ENCODE peak calls at places on chromosomes 12 and 14, in four cellular contexts. I is mammary epithelial cell, P is foreskin fibroblast, Y is astrocyte. B is an unnamed sample.
A peak's percentile ranks its signal among the peaks of the same experiment; 100 is the strongest.

GRCh38 chr12:104566244-104566993 is 109.7 kb downstream of the CHST11 start:
- DNase-seq in I (no peak), P (no peak), Y (no peak), B (no peak)

GRCh38 chr14:43949410-43949809 is 557.7 kb downstream of the FSCB start:
- DNase-seq in Y (no peak), I (no peak), P (no peak), B (no peak)

GRCh38 chr12:6964605-6965025 is 5.8 kb downstream of the PHB2 start:
- DNase-seq in I (no peak), P (no peak), Y (no peak), B (no peak)

GRCh38 chr14:100131181-100131580 is 28.3 kb downstream of the DEGS2 start:
- DNase-seq in I (no peak), Y (no peak), P (no peak), B (no peak)

GRCh38 chr14:77133718-77134338 is 7.8 kb downstream of the ZDHHC22 start:
- DNase-seq in P (peak; percentile 77), Y (peak; percentile 41), I (peak; percentile 60), B (no peak)

GRCh38 chr12:77236066-77236465 is 170.7 kb upstream of the E2F7 start:
- DNase-seq in I (no peak), P (peak; percentile 10), Y (peak; percentile 71), B (no peak)

GRCh38 chr14:105525861-105526780 is at the start of gene TMEM121:
- DNase-seq in I (no peak), Y (no peak), P (peak; percentile 50), B (no peak)

GRCh38 chr12:68532204-68532886 is 78.4 kb upstream of the RAP1B start:
- DNase-seq in I (no peak), Y (no peak), P (no peak), B (no peak)

GRCh38 chr12:32612658-32613614 is 66.2 kb upstream of the DNM1L start:
- DNase-seq in P (no peak), Y (no peak), I (no peak), B (no peak)

GRCh38 chr12:117872521-117873169 is 96.1 kb downstream of the KSR2 start:
- DNase-seq in Y (no peak), P (no peak), I (no peak), B (no peak)

GRCh38 chr12:64304571-64304970 is 82.5 kb upstream of the KICS2 start:
- DNase-seq in Y (no peak), P (no peak), I (no peak), B (no peak)

GRCh38 chr12:96399081-96399918 is 939 bp downstream of the CDK17 start:
- DNase-seq in I (peak; percentile 61), Y (peak; percentile 39), P (peak; percentile 85), B (no peak)

GRCh38 chr12:50894216-50894615 is 51.5 kb downstream of the TMPRSS12 start:
- DNase-seq in Y (no peak), P (no peak), I (no peak), B (no peak)

DNA sequence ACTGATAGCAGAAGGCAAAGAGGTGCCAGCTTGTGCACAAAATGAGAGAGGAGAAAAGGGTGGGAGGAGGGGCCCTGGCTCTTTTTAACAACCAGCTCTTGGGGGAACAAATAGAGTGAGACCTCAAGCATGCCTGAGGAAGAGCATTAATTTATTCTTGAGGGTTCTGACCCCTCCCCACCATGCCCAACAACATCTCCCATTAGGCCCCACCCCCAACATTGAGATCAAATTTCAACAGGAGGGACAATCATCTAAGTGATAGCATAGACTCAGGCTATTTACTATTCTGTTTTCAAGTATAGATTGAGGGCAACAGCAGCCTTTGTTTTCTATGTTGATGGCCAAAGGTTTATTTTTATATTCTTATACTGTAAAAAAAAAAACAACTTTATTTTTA is 59.7 kb downstream of the FUT8 start:
- DNase-seq in Y (no peak), I (no peak), P (no peak), B (no peak)
- H3K4me3 ChIP-seq in Y (no peak overlapping the region), I (no peak overlapping the region), P (no peak overlapping the region), B (no peak overlapping the region)

GRCh38 chr12:59155448-59155847 is 235.1 kb upstream of the LRIG3 start:
- DNase-seq in P (no peak), Y (no peak), I (no peak), B (no peak)

GRCh38 chr12:59151243-59151642 is 230.9 kb upstream of the LRIG3 start:
- DNase-seq in I (no peak), Y (peak; percentile 62), P (peak; percentile 46), B (peak; percentile 13)

GRCh38 chr12:59149995-59150642 is 229.8 kb upstream of the LRIG3 start:
- DNase-seq in I (peak; percentile 68), Y (peak; percentile 70), P (peak; percentile 85), B (peak; percentile 66)
- TF ChIP-seq CTCF in I (peak; percentile 99), Y (peak; percentile 94), P (peak; percentile 84), B (peak; percentile 90)

GRCh38 chr14:24139272-24139934 is 2.0 kb downstream of the EMC9 start:
- DNase-seq in P (no peak), I (no peak), Y (no peak), B (no peak)
- H3K4me3 ChIP-seq in P (peak overlapping the region; percentile 84), I (peak overlapping the region; percentile 70), Y (no peak overlapping the region), B (peak overlapping the region; percentile 9)

DNA sequence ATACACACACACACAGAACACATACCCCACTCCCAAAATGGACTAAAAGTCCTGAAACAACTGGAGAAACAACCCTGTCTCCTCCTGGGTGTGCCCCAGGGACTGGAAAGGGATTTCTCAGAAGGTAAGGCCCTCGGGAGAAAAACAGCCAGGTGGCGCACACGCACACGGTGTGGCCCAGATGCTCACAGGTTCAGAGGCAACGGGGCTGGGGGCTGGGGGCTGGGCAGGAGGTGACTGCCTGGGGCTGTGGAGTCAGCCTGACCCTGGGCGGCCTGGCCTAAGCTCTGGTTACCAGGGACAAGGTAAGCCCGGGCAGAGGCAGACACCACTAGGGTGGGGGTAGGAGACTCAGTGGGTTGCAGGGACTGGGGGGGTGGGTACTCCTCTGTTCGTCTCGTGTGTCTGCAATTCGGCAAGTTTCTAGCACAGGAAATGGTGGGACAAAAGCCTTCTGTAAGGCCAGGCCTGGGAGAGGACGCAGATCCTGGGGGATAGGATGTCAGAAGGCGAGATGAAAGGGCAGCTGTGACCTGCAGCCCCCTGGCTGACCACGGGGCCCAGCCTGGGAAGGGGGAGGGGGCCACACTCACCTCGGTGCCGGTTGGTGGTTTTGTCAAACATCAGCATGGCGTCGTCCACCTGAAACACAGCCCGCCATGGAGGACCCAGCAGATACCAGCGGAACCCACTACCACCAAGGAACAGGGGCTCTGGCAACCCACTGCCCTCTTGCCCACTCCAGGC is 10.4 kb downstream of the MSI1 start:
- DNase-seq in Y (no peak), I (no peak), P (no peak), B (no peak)
- TF ChIP-seq CTCF in Y (no peak), I (no peak), P (no peak), B (no peak)

GRCh38 chr12:13116971-13117370 is 13.5 kb upstream of the GSG1 start:
- DNase-seq in P (no peak), I (no peak), Y (no peak), B (no peak)

GRCh38 chr12:13116259-13116658 is 12.8 kb upstream of the GSG1 start:
- DNase-seq in P (no peak), I (no peak), Y (no peak), B (no peak)

GRCh38 chr12:13114251-13115052 is 11.0 kb upstream of the GSG1 start:
- DNase-seq in P (no peak), Y (no peak), I (no peak), B (no peak)

GRCh38 chr12:13112968-13113367 is 9.5 kb upstream of the GSG1 start:
- DNase-seq in P (no peak), I (no peak), Y (no peak), B (no peak)
- H3K4me3 ChIP-seq in P (no peak overlapping the region), I (no peak overlapping the region), Y (no peak overlapping the region), B (no peak overlapping the region)

GRCh38 chr12:115362319-115362976 is 678.5 kb upstream of the TBX3 start:
- DNase-seq in Y (no peak), I (no peak), P (peak; percentile 68), B (no peak)
- TF ChIP-seq CTCF in Y (no peak), I (no peak), P (peak; percentile 16), B (peak; percentile 33)

DNA sequence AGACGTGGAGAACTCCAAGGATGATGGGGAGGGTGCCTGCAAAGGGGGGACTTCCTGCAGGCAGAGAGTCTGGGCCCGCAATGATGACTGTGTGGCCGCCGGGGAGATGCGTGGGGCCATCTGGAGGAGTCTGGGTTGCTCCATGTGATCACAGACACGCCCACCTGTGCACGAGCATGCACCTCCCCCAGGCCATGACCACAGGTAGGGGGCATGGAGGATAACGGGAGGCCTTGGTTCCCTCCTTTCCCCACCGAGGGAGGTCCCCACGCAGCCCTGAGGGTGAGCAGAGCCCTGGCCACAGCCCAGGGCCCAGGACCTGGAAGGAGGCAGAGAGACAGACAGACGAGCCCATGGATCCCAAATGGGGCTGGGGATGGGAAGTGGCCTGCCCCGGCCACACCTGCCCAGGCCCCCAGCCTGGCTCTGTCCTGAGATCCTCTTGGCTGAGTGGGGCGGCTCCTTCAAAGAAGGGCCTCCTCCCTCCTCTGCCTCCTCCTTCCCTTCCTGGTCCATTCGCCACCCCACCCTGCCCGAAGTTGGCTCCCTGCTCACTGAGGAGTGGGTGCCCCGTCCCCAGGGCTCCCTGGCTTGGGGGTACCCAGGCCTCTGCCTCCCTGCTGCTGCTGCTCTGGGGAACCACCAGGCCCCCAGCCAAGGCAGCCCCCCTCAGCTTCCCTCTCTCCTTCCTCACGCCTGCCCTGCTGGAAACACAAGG is 138.2 kb downstream of the CALM1 start:
- DNase-seq in P (no peak), Y (no peak), I (no peak), B (no peak)
- H3K4me3 ChIP-seq in P (no peak overlapping the region), Y (no peak overlapping the region), I (no peak overlapping the region), B (no peak overlapping the region)

GRCh38 chr12:121579190-121579791 is 1.5 kb downstream of the KDM2B start:
- DNase-seq in I (no peak), P (peak; percentile 52), Y (no peak), B (no peak)

GRCh38 chr12:121582583-121583333 is 1.9 kb upstream of the KDM2B start:
- DNase-seq in P (peak; percentile 41), Y (peak; percentile 61), I (no peak), B (no peak)

GRCh38 chr12:121579981-121580868 is 598 bp downstream of the KDM2B start:
- DNase-seq in I (peak; percentile 33), P (peak; percentile 85), Y (no peak), B (no peak)

GRCh38 chr12:121580959-121581680 is at the start of gene KDM2B:
- DNase-seq in Y (peak; percentile 50), I (no peak), P (peak; percentile 75), B (no peak)

GRCh38 chr12:121581681-121582439 is 1.0 kb upstream of the KDM2B start:
- DNase-seq in Y (no peak), I (no peak), P (peak; percentile 82), B (no peak)
- TF ChIP-seq CTCF in Y (peak; percentile 7), I (no peak), P (no peak), B (peak; percentile 22)

GRCh38 chr12:53999596-54000104 is 311 bp upstream of the HOXC9 start:
- DNase-seq in I (peak; percentile 81), Y (no peak), P (peak; percentile 91), B (no peak)
- H3K4me3 ChIP-seq in I (peak overlapping the region; percentile 94), Y (no peak overlapping the region), P (peak overlapping the region; percentile 56), B (peak overlapping the region; percentile 86)